ENCODE peak calls at places on chromosome 18, in nine cellular contexts. E, V, G, O, Y, F, R, P and D are unnamed samples.
A peak's percentile ranks its signal among the peaks of the same experiment; 100 is the strongest.

GRCh38 chr18:63553117-63553516 is 10.9 kb downstream of the SERPINB12 start:
- DNase-seq in E (no peak), V (peak; percentile 31), G (peak; percentile 95), O (no peak), Y (no peak), F (peak; percentile 15), R (no peak), P (peak; percentile 25), D (peak; percentile 41)

GRCh38 chr18:30086351-30086750 is 956.2 kb downstream of the DSC3 start:
- DNase-seq in E (no peak), V (no peak), G (no peak), O (no peak), Y (no peak), F (no peak), R (peak; percentile 60), P (no peak), D (no peak)

GRCh38 chr18:58967643-58968291 is 103.1 kb downstream of the ZNF532 start:
- DNase-seq in E (no peak), V (peak; percentile 36), G (no peak), O (no peak), Y (no peak), F (no peak), R (no peak), P (no peak), D (no peak)

GRCh38 chr18:51091270-51091669 is 61.3 kb downstream of the SMAD4 start:
- DNase-seq in E (no peak), V (no peak), G (no peak), O (no peak), Y (no peak), F (no peak), R (no peak), P (no peak), D (no peak)

GRCh38 chr18:27378396-27379094 is 193.4 kb upstream of the CHST9 start:
- DNase-seq in E (no peak), V (peak; percentile 69), G (peak; percentile 50), O (no peak), Y (no peak), F (no peak), R (no peak), P (no peak), D (peak; percentile 88)

GRCh38 chr18:28065031-28065792 is 111.7 kb downstream of the CDH2 start:
- DNase-seq in E (no peak), V (peak; percentile 38), G (peak; percentile 94), O (peak; percentile 25), Y (no peak), F (no peak), R (no peak), P (no peak), D (peak; percentile 54)

GRCh38 chr18:49137093-49137492 is 186.3 kb upstream of the SMAD7 start:
- DNase-seq in E (no peak), V (no peak), G (no peak), O (no peak), Y (no peak), F (no peak), R (no peak), P (no peak), D (no peak)

GRCh38 chr18:43812627-43813026 is 535.3 kb upstream of the SYT4 start:
- DNase-seq in E (no peak), V (no peak), G (no peak), O (no peak), Y (no peak), F (no peak), R (no peak), P (no peak), D (no peak)

GRCh38 chr18:73733806-73734314 is 413.8 kb downstream of the FBXO15 start:
- DNase-seq in E (no peak), V (no peak), G (no peak), O (no peak), Y (no peak), F (no peak), R (no peak), P (no peak), D (no peak)

GRCh38 chr18:47917923-47918610 is 12.4 kb downstream of the SMAD2 start:
- DNase-seq in E (peak; percentile 70), V (no peak), G (no peak), O (peak; percentile 69), Y (no peak), F (no peak), R (peak; percentile 40), P (no peak), D (no peak)

GRCh38 chr18:48957616-48958015 is 6.9 kb upstream of the SMAD7 start:
- DNase-seq in E (no peak), V (no peak), G (peak; percentile 69), O (no peak), Y (no peak), F (no peak), R (no peak), P (no peak), D (no peak)

GRCh38 chr18:49911414-49911813 is 98.1 kb upstream of the ACAA2 start:
- DNase-seq in E (no peak), V (peak; percentile 35), G (no peak), O (peak; percentile 62), Y (no peak), F (no peak), R (no peak), P (no peak), D (no peak)

GRCh38 chr18:46325836-46326235 is 221.7 kb downstream of the HAUS1 start:
- DNase-seq in E (no peak), V (no peak), G (no peak), O (no peak), Y (no peak), F (no peak), R (no peak), P (no peak), D (no peak)

GRCh38 chr18:46322941-46323340 is 218.8 kb downstream of the HAUS1 start:
- DNase-seq in E (no peak), V (no peak), G (no peak), O (peak; percentile 79), Y (no peak), F (no peak), R (no peak), P (no peak), D (no peak)

GRCh38 chr18:46324087-46324486 is 219.9 kb downstream of the HAUS1 start:
- DNase-seq in E (no peak), V (no peak), G (no peak), O (no peak), Y (no peak), F (no peak), R (no peak), P (no peak), D (no peak)

GRCh38 chr18:46322411-46322891 is 218.3 kb downstream of the HAUS1 start:
- DNase-seq in E (no peak), V (no peak), G (no peak), O (peak; percentile 22), Y (no peak), F (no peak), R (no peak), P (no peak), D (peak; percentile 77)

DNA sequence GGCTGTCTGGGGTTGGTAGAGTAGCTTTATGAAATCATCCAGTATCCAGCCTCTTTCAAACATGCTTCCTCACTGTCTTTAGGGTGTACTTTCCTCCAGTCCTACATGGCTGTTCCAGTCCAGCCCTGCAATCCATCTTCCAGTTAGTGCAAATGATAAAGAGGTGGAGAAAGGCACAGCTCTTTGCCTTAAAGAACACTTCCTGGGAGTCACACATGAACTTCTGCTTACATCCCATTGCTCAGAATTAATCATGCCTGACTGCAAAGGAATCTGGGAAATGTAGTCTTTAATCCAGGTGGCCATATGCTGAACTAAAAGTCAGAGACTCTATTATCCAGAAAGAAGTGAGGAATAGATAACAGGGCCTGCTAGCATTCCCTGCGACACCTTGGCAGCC is 220.4 kb downstream of the HAUS1 start:
- DNase-seq in E (peak; percentile 76), V (peak; percentile 40), G (peak; percentile 69), O (no peak), Y (peak; percentile 52), F (peak; percentile 56), R (no peak), P (peak; percentile 39), D (peak; percentile 61)
- H2AFZ ChIP-seq in E (peak overlapping the region; percentile 70), V (peak overlapping the region; percentile 18), G (peak overlapping the region; percentile 78), O (peak overlapping the region; percentile 19), Y (peak overlapping the region; percentile 61), F (peak overlapping the region; percentile 90), R (no peak overlapping the region), P (peak overlapping the region; percentile 87), D (peak overlapping the region; percentile 59)

GRCh38 chr18:25351280-25351772 is 640 bp downstream of the ZNF521 start:
- DNase-seq in E (no peak), V (no peak), G (peak; percentile 40), O (peak; percentile 55), Y (no peak), F (no peak), R (peak; percentile 17), P (no peak), D (no peak)
- H3K4me2 ChIP-seq in E (peak overlapping the region; percentile 90), V (peak overlapping the region; percentile 89), G (peak overlapping the region; percentile 97), O (peak overlapping the region; percentile 94), Y (peak overlapping the region; percentile 86), F (peak overlapping the region; percentile 93), R (peak overlapping the region; percentile 65), P (peak overlapping the region; percentile 91), D (peak overlapping the region; percentile 100)

DNA sequence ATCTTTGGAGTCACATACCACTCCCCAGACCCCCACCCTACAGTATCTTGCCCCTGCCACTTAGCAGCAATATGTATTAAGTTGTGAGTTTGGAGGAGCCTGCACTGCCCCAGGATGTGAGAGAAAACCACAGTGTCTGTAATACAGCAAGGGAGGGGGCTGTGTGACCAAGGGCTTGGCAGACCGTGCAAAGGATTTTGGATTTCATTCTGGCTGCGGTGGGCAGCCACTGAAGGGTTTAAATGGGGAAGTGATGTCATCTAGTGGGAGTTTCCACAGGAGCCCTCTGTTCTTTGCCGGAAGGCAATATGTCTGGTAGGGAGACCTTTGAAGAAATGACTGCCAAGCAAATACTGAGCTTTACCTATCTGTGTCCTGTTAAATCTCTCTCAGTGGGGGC is 202.4 kb downstream of the FHOD3 start:
- DNase-seq in E (no peak), V (no peak), G (no peak), O (no peak), Y (no peak), F (no peak), R (no peak), P (no peak), D (no peak)
- TF ChIP-seq EZH2phosphoT487 in E (no peak), V (no peak), G (no peak), O (no peak), Y (no peak), F (no peak), R (no peak), P (no peak), D (no peak)

GRCh38 chr18:3135536-3135935 is 84.2 kb downstream of the MYOM1 start:
- DNase-seq in E (no peak), V (no peak), G (no peak), O (no peak), Y (no peak), F (no peak), R (no peak), P (no peak), D (no peak)
- H2AFZ ChIP-seq in E (peak overlapping the region; percentile 85), V (no peak overlapping the region), G (no peak overlapping the region), O (peak overlapping the region; percentile 64), Y (no peak overlapping the region), F (no peak overlapping the region), R (no peak overlapping the region), P (no peak overlapping the region), D (no peak overlapping the region)